ENCODE peak calls at places on chromosomes 13 and 19, in ten cellular contexts. W, I, U, A, X, E, D, B, C and R are unnamed samples.

GRCh38 chr13:40023608-40024577 is 368.4 kb downstream of the COG6 start:
- DNase-seq in X (no peak), U (no peak), B (no peak), A (no peak), D (no peak), C (no peak), W (no peak), I (peak), E (no peak), R (no peak)

GRCh38 chr19:38656171-38656981 is 8.9 kb downstream of the ACTN4 start:
- DNase-seq in X (peak), B (peak), E (no peak), I (peak), W (peak), D (no peak), A (peak), C (no peak), U (no peak), R (no peak)

GRCh38 chr13:51803422-51804294 is at the start of gene DHRS12:
- DNase-seq in D (peak), U (peak), C (peak), X (peak), E (peak), A (no peak), I (peak), B (peak), W (peak), R (peak)

GRCh38 chr19:56751078-56751489 is 79.5 kb upstream of the ZNF835 start:
- DNase-seq in U (no peak), D (no peak), W (no peak), X (peak), B (no peak), I (no peak), E (no peak), C (no peak), A (no peak), R (no peak)

GRCh38 chr19:18007939-18008673 is at the start of gene ARRDC2:
- DNase-seq in C (peak), X (peak), A (peak), W (peak), E (peak), B (peak), I (peak), D (peak), U (peak), R (peak)

GRCh38 chr13:23801141-23801540 is 88.1 kb downstream of the MIPEP start:
- DNase-seq in U (no peak), W (no peak), I (no peak), D (no peak), X (no peak), A (no peak), E (no peak), C (no peak), B (no peak), R (no peak)

GRCh38 chr13:33678906-33679657 is 138.9 kb upstream of the RFC3 start:
- DNase-seq in A (peak), C (peak), I (peak), E (no peak), W (no peak), X (peak), D (no peak), B (peak), U (no peak), R (peak)

GRCh38 chr19:45117167-45117594 is 24.2 kb downstream of the PPP1R37 start:
- DNase-seq in E (peak), X (no peak), U (no peak), A (no peak), C (no peak), W (peak), D (peak), I (peak), B (no peak), R (no peak)

GRCh38 chr19:49403404-49404187 is 15.5 kb downstream of the KASH5 start:
- DNase-seq in B (no peak), D (peak), A (no peak), C (no peak), X (no peak), I (no peak), U (no peak), W (no peak), E (peak), R (no peak)

GRCh38 chr13:100230813-100231575 is 142.1 kb downstream of the PCCA start:
- DNase-seq in E (peak), A (no peak), B (no peak), X (no peak), I (no peak), W (no peak), C (no peak), U (no peak), D (no peak), R (no peak)

GRCh38 chr13:27327633-27328032 is 57.0 kb downstream of the RASL11A start:
- DNase-seq in A (no peak), B (no peak), W (no peak), U (no peak), C (no peak), E (no peak), D (no peak), X (no peak), I (no peak), R (no peak)

GRCh38 chr13:110841406-110841805 is 73.5 kb downstream of the ANKRD10 start:
- DNase-seq in A (no peak), E (no peak), D (no peak), I (no peak), B (no peak), W (no peak), U (no peak), C (no peak), X (no peak), R (no peak)

GRCh38 chr13:97758317-97758716 is 195.2 kb upstream of the IPO5 start:
- DNase-seq in W (no peak), C (peak), B (no peak), U (no peak), A (no peak), E (no peak), X (no peak), I (no peak), D (no peak), R (no peak)

GRCh38 chr13:29749401-29750177 is 100.8 kb downstream of the UBL3 start:
- DNase-seq in C (no peak), E (no peak), A (no peak), D (no peak), I (peak), U (peak), X (peak), B (no peak), W (no peak), R (no peak)

GRCh38 chr19:33456076-33456844 is 65.3 kb downstream of the PEPD start:
- DNase-seq in C (no peak), A (no peak), U (no peak), X (no peak), W (no peak), E (no peak), D (no peak), B (no peak), I (no peak), R (peak)

GRCh38 chr13:34696296-34696695 is 245.8 kb upstream of the NBEA start:
- DNase-seq in C (no peak), D (no peak), A (no peak), I (no peak), B (no peak), W (no peak), U (no peak), X (no peak), E (no peak), R (no peak)

GRCh38 chr19:30029721-30030510 is 87.9 kb downstream of the URI1 start:
- DNase-seq in X (peak), W (no peak), U (no peak), E (no peak), I (no peak), D (no peak), B (peak), A (no peak), C (no peak), R (no peak)

GRCh38 chr19:47094557-47095517 is 18.7 kb downstream of the ZC3H4 start:
- DNase-seq in U (no peak), C (no peak), A (no peak), X (no peak), I (peak), D (no peak), W (peak), E (no peak), B (no peak), R (no peak)